ENCODE peak calls at places on chromosomes 5 and 9, in five cellular contexts. J is GM12878, F is neural progenitor cell, U is SK-N-SH, N is HCT116. W is an unnamed sample.

GRCh38 chr5:129767927-129768380 is 20.1 kb downstream of the MINAR2 start:
- DNase-seq in J (peak), F (peak), U (peak), N (peak), W (peak)

GRCh38 chr5:1554410-1554967 is 30.7 kb upstream of the LPCAT1 start:
- DNase-seq in J (no peak), F (no peak), U (no peak), N (no peak), W (no peak)

GRCh38 chr9:113179839-113180238 is 29.0 kb downstream of the SLC31A2 start:
- DNase-seq in J (no peak), F (no peak), U (no peak), N (no peak), W (no peak)

GRCh38 chr5:69129413-69129812 is 35.6 kb downstream of the SLC30A5 start:
- DNase-seq in J (no peak), F (no peak), U (no peak), N (no peak), W (no peak)

GRCh38 chr9:84331119-84331791 is 9.3 kb downstream of the SLC28A3 start:
- DNase-seq in J (no peak), F (no peak), U (no peak), N (no peak), W (no peak)

GRCh38 chr9:81445331-81445921 is 243.9 kb downstream of the TLE1 start:
- DNase-seq in J (no peak), F (no peak), U (no peak), N (no peak), W (no peak)

GRCh38 chr9:70979971-70980370 is 141.4 kb downstream of the TRPM3 start:
- DNase-seq in J (no peak), F (no peak), U (no peak), N (no peak), W (no peak)

GRCh38 chr5:112529525-112529924 is 110.4 kb upstream of the EPB41L4A start:
- DNase-seq in J (no peak), F (peak), U (peak), N (peak), W (no peak)

GRCh38 chr5:60700347-60700815 is 415 bp upstream of the DEPDC1B start:
- DNase-seq in J (no peak), F (no peak), U (peak), N (no peak), W (no peak)

GRCh38 chr9:135878528-135879236 is 28.7 kb downstream of the CAMSAP1 start:
- DNase-seq in J (no peak), F (no peak), U (no peak), N (no peak), W (no peak)

GRCh38 chr9:123373941-123374340 is 17.9 kb downstream of the CRB2 start:
- DNase-seq in J (no peak), F (peak), U (peak), N (no peak), W (no peak)

GRCh38 chr5:92371171-92371888 is 988.2 kb upstream of the ARRDC3 start:
- DNase-seq in J (no peak), F (no peak), U (no peak), N (no peak), W (no peak)

GRCh38 chr9:97441729-97442128 is 29.8 kb downstream of the TDRD7 start:
- DNase-seq in J (no peak), F (no peak), U (no peak), N (no peak), W (no peak)

GRCh38 chr9:33737811-33738606 is 57.4 kb upstream of the PRSS3 start:
- DNase-seq in J (no peak), F (peak), U (peak), N (peak), W (peak)

GRCh38 chr5:155004138-155004744 is 9.3 kb upstream of the KIF4B start:
- DNase-seq in J (no peak), F (peak), U (no peak), N (peak), W (peak)

GRCh38 chr5:103624035-103624461 is 61.5 kb upstream of the NUDT12 start:
- DNase-seq in J (no peak), F (no peak), U (no peak), N (no peak), W (no peak)

GRCh38 chr5:179275941-179276837 is 69.1 kb downstream of the ADAMTS2 start:
- DNase-seq in J (no peak), F (no peak), U (no peak), N (no peak), W (no peak)

GRCh38 chr5:126926152-126926551 is 104.2 kb downstream of the MARCHF3 start:
- DNase-seq in J (no peak), F (no peak), U (no peak), N (no peak), W (no peak)

GRCh38 chr5:61332369-61332745 is 299 bp downstream of the ZSWIM6 start:
- DNase-seq in J (no peak), F (peak), U (peak), N (no peak), W (peak)

GRCh38 chr5:169628891-169629290 is 8.2 kb upstream of the DOCK2 start:
- DNase-seq in J (no peak), F (no peak), U (no peak), N (no peak), W (no peak)

GRCh38 chr9:115328228-115328627 is 210.3 kb upstream of the TNC start:
- DNase-seq in J (no peak), F (no peak), U (no peak), N (no peak), W (no peak)

GRCh38 chr5:73550016-73550415 is 15.4 kb downstream of the ANKRA2 start:
- DNase-seq in J (no peak), F (no peak), U (no peak), N (no peak), W (no peak)

GRCh38 chr5:155898284-155898683 is 428.7 kb upstream of the SGCD start:
- DNase-seq in J (no peak), F (no peak), U (no peak), N (no peak), W (no peak)

GRCh38 chr5:7673658-7674057 is 177.3 kb downstream of the CFAP90 start:
- DNase-seq in J (no peak), F (no peak), U (no peak), N (no peak), W (no peak)

GRCh38 chr5:140633081-140633471 is at the start of gene CD14:
- DNase-seq in J (no peak), F (no peak), U (no peak), N (no peak), W (no peak)

GRCh38 chr9:92620870-92621269 is 49.1 kb downstream of the IPPK start:
- DNase-seq in J (no peak), F (no peak), U (no peak), N (no peak), W (no peak)

GRCh38 chr5:1824903-1825841 is 24.0 kb downstream of the NDUFS6 start:
- DNase-seq in J (no peak), F (no peak), U (no peak), N (no peak), W (no peak)

GRCh38 chr9:81861644-81862043 is 66.6 kb upstream of the SPATA31D4 start:
- DNase-seq in J (no peak), F (no peak), U (no peak), N (no peak), W (no peak)

GRCh38 chr9:71363286-71363961 is 242.0 kb upstream of the TRPM3 start:
- DNase-seq in J (no peak), F (no peak), U (no peak), N (no peak), W (no peak)

GRCh38 chr9:13755551-13755950 is 476.1 kb upstream of the MPDZ start:
- DNase-seq in J (no peak), F (no peak), U (no peak), N (no peak), W (no peak)

GRCh38 chr5:23303433-23303832 is 204.0 kb upstream of the PRDM9 start:
- DNase-seq in J (no peak), F (no peak), U (no peak), N (no peak), W (no peak)

GRCh38 chr5:175894251-175894650 is 22.9 kb downstream of the CPLX2 start:
- DNase-seq in J (no peak), F (no peak), U (no peak), N (no peak), W (no peak)

GRCh38 chr5:172151661-172152210 is 36.3 kb downstream of the STK10 start:
- DNase-seq in J (no peak), F (no peak), U (no peak), N (no peak), W (no peak)

GRCh38 chr5:172153695-172154094 is 34.3 kb downstream of the STK10 start:
- DNase-seq in J (no peak), F (no peak), U (no peak), N (no peak), W (no peak)

GRCh38 chr5:172160506-172160905 is 27.5 kb downstream of the STK10 start:
- DNase-seq in J (no peak), F (no peak), U (no peak), N (no peak), W (no peak)

GRCh38 chr5:172159016-172159415 is 29.0 kb downstream of the STK10 start:
- DNase-seq in J (no peak), F (no peak), U (no peak), N (no peak), W (no peak)

GRCh38 chr5:172156541-172156994 is 31.5 kb downstream of the STK10 start:
- DNase-seq in J (no peak), F (no peak), U (no peak), N (no peak), W (no peak)
- H2AFZ ChIP-seq in J (no peak), F (no peak), U (no peak), N (no peak), W (no peak)

DNA sequence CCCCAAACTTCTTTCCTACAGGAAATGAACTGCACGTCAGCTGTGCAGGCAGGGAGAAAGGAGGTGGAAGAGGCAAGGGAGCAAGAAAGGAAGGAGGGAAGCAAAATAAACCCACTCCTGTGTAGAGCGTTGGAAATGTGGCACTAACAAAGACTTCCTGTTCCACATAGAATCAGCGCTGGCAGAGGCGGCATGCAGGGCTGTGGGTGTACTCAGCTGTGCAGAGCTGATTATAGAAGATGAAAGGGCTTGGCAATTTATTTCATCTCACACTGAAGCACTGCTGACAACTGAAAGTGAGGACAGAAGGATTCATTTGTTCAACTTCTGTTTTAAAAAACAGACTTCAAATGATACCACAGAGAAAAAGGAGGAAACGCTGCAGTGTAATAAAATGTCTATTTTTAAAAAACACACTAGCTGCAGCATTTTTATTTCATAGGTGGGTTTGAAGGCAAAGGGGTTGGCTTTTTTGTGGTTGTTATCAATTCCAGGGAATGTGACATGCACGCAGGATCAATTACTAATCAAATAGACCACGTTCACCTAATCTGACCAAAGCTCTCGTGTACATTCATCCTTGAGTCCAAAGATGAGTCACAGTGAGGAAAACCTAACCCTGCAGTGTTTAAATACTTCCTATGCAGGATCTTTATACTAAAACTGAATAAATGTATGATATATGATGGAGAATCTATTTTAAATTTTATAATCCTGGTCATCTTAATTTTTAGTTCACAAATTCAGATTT is 583.5 kb downstream of the ZNF608 start:
- DNase-seq in J (no peak), F (peak), U (no peak), N (no peak), W (peak)
- H3K9ac ChIP-seq in J (no peak), F (no peak), U (no peak), N (no peak), W (peak)

GRCh38 chr9:94984891-94985476 is 258.5 kb downstream of the AOPEP start:
- DNase-seq in J (no peak), F (no peak), U (no peak), N (no peak), W (no peak)

GRCh38 chr9:94987731-94988130 is 261.2 kb downstream of the AOPEP start:
- DNase-seq in J (no peak), F (no peak), U (no peak), N (no peak), W (no peak)

GRCh38 chr9:94983552-94983951 is 257.1 kb downstream of the AOPEP start:
- DNase-seq in J (no peak), F (no peak), U (no peak), N (no peak), W (no peak)

GRCh38 chr9:94982211-94982610 is 255.7 kb downstream of the AOPEP start:
- DNase-seq in J (no peak), F (no peak), U (no peak), N (no peak), W (no peak)

GRCh38 chr9:94985649-94986048 is 259.1 kb downstream of the AOPEP start:
- DNase-seq in J (no peak), F (no peak), U (no peak), N (no peak), W (no peak)
- TF ChIP-seq CTCF in J (no peak), F (no peak), U (no peak), N (no peak), W (no peak)

GRCh38 chr5:76252437-76252836 is 150.6 kb upstream of the IQGAP2 start:
- DNase-seq in J (no peak), F (no peak), U (no peak), N (no peak), W (no peak)

GRCh38 chr5:76251656-76252055 is 151.4 kb upstream of the IQGAP2 start:
- DNase-seq in J (no peak), F (no peak), U (no peak), N (no peak), W (no peak)

GRCh38 chr5:76257897-76258296 is 145.2 kb upstream of the IQGAP2 start:
- DNase-seq in J (no peak), F (no peak), U (no peak), N (no peak), W (no peak)

GRCh38 chr5:76257225-76257833 is 145.8 kb upstream of the IQGAP2 start:
- DNase-seq in J (no peak), F (no peak), U (no peak), N (no peak), W (no peak)

GRCh38 chr5:76256116-76256889 is 146.8 kb upstream of the IQGAP2 start:
- DNase-seq in J (no peak), F (peak), U (peak), N (peak), W (peak)
- H2AFZ ChIP-seq in J (peak), F (no peak), U (no peak), N (no peak), W (no peak)

DNA sequence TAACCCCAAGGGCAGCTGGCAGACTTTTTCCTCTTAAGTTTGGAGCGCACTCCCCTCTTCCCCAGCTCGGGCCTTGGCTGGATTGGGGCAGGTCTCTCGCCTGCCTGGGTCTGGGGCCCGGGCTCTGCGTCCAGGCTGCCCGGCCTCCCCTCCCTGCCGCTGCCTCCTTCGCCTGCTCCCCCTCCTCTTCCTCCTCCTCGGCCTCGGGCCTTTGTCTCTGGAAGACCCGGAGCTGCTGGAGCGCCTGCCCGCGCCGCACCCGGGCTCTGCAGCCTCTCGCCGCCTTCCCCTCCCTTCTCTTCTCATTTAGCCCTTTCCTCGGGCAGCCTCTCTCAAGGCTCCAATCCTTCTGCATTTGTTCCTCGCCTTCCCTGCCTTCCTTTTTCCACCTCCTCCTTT is 218.6 kb downstream of the C9orf50 start:
- DNase-seq in J (no peak), F (peak), U (peak), N (no peak), W (no peak)
- H3K9ac ChIP-seq in J (no peak), F (no peak), U (no peak), N (no peak), W (no peak)

DNA sequence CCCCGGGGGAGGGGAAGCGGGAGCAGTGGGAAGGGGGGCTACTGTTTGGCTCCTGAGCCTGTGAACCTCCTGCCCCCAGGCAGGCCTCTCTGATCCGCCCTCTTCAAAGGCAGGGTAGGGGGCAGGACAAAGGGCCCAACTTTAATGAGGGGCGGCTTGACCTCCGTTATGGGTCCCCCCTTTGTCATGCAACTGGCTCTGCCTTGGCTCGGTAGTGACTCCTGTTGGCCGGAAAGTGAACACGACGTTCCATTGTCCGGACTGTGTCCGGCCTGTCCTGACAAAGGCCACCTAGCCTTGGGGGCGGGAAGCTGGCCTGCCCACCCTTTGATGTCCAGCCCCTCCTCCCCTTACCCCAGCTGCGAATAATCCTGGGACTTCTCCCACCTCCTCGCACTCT is 1.3 kb downstream of the CDX1 start:
- DNase-seq in J (no peak), F (peak), U (no peak), N (no peak), W (no peak)
- TF ChIP-seq CTCF in J (no peak), F (peak), U (peak), N (peak), W (peak)

GRCh38 chr5:84383296-84383815 is 1.3 kb downstream of the EDIL3 start:
- DNase-seq in J (no peak), F (no peak), U (no peak), N (no peak), W (no peak)
- H2AFZ ChIP-seq in J (no peak), F (peak), U (peak), N (no peak), W (no peak)

GRCh38 chr5:6362846-6363245 is 15.5 kb downstream of the MED10 start:
- DNase-seq in J (no peak), F (peak), U (no peak), N (no peak), W (no peak)

GRCh38 chr5:6359941-6360683 is 18.2 kb downstream of the MED10 start:
- DNase-seq in J (no peak), F (no peak), U (peak), N (no peak), W (peak)

GRCh38 chr5:6359534-6359933 is 18.8 kb downstream of the MED10 start:
- DNase-seq in J (no peak), F (no peak), U (peak), N (no peak), W (no peak)

GRCh38 chr5:6358434-6358820 is 19.9 kb downstream of the MED10 start:
- DNase-seq in J (no peak), F (peak), U (no peak), N (no peak), W (no peak)

DNA sequence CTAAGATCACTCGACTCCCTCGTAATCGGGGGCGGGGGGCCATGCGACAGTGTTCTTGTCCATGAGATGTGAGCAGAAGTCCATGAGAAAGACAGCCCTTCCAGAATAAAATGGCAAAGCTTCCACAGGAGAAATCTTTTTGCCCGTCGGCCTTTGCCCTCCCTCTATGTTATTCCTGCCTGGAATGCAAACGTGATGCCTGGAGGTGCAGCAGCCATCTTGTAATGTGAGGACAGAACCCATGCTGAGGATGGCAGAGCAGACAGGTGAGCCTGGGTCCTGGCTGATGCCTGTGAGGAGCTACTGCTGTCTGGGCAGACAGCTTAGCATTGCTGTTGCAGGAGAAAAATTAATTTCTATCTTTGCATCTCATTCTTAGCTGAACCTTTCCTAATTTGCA is 17.2 kb downstream of the MED10 start:
- DNase-seq in J (no peak), F (no peak), U (no peak), N (no peak), W (no peak)
- H3K9ac ChIP-seq in J (no peak), F (no peak), U (no peak), N (no peak), W (no peak)

GRCh38 chr9:100052375-100052774 is 46.4 kb downstream of the ERP44 start:
- DNase-seq in J (no peak), F (no peak), U (no peak), N (no peak), W (no peak)
- TF ChIP-seq CTCF in J (no peak), F (no peak), U (no peak), N (no peak), W (no peak)